ENCODE peak calls at places on chromosome 1, in four cellular contexts. F, L, O and K are unnamed samples.

GRCh38 chr1:41493117-41493536 is 8.6 kb upstream of the EDN2 start:
- DNase-seq in F (no peak), L (peak; percentile 59), O (peak; percentile 25), K (no peak)

GRCh38 chr1:47725732-47726495 is 271.3 kb downstream of the TRABD2B start:
- DNase-seq in F (peak; percentile 93), L (peak; percentile 49), O (peak; percentile 74), K (no peak)

GRCh38 chr1:202683029-202683428 is 27.2 kb downstream of the SYT2 start:
- DNase-seq in F (no peak), L (no peak), O (no peak), K (no peak)

GRCh38 chr1:225494789-225495359 is 67.0 kb upstream of the LBR start:
- DNase-seq in F (no peak), L (no peak), O (no peak), K (no peak)

GRCh38 chr1:9842073-9842711 is 18.4 kb upstream of the CLSTN1 start:
- DNase-seq in F (no peak), L (no peak), O (no peak), K (no peak)

GRCh38 chr1:7432896-7433380 is 338.2 kb upstream of the VAMP3 start:
- DNase-seq in F (no peak), L (no peak), O (no peak), K (no peak)

GRCh38 chr1:111912116-111912515 is 77.4 kb downstream of the KCND3 start:
- DNase-seq in F (no peak), L (no peak), O (no peak), K (no peak)

GRCh38 chr1:182357913-182358312 is 33.7 kb downstream of the GLUL start:
- DNase-seq in F (no peak), L (no peak), O (no peak), K (no peak)

GRCh38 chr1:227893696-227894305 is 53.9 kb downstream of the WNT9A start:
- DNase-seq in F (no peak), L (no peak), O (no peak), K (no peak)

GRCh38 chr1:64675718-64676345 is 69.0 kb upstream of the RAVER2 start:
- DNase-seq in F (peak; percentile 51), L (no peak), O (peak; percentile 32), K (no peak)

GRCh38 chr1:2044510-2045319 is 5.5 kb upstream of the PRKCZ start:
- DNase-seq in F (peak; percentile 70), L (no peak), O (peak; percentile 45), K (no peak)

GRCh38 chr1:220826729-220827128 is 40.0 kb downstream of the MTARC1 start:
- DNase-seq in F (no peak), L (no peak), O (no peak), K (no peak)

GRCh38 chr1:37676281-37677243 is 15.8 kb upstream of the CDCA8 start:
- DNase-seq in F (no peak), L (no peak), O (no peak), K (no peak)
- TF ChIP-seq POLR2AphosphoS5 in F (no peak), L (no peak), O (no peak), K (no peak)

GRCh38 chr1:241525026-241525425 is 5.5 kb upstream of the FH start:
- DNase-seq in F (no peak), L (no peak), O (no peak), K (no peak)
- TF ChIP-seq EZH2 in F (no peak), L (no peak), O (no peak), K (no peak)

GRCh38 chr1:26278835-26279597 is 870 bp upstream of the SH3BGRL3 start:
- DNase-seq in F (no peak), L (no peak), O (peak; percentile 39), K (no peak)
- TF ChIP-seq POLR2AphosphoS5 in F (no peak), L (no peak), O (no peak), K (no peak)

GRCh38 chr1:42960693-42961559 is 2.3 kb upstream of the SLC2A1 start:
- DNase-seq in F (no peak), L (no peak), O (peak; percentile 26), K (no peak)
- TF ChIP-seq EZH2 in F (no peak), L (no peak), O (no peak), K (no peak)

DNA sequence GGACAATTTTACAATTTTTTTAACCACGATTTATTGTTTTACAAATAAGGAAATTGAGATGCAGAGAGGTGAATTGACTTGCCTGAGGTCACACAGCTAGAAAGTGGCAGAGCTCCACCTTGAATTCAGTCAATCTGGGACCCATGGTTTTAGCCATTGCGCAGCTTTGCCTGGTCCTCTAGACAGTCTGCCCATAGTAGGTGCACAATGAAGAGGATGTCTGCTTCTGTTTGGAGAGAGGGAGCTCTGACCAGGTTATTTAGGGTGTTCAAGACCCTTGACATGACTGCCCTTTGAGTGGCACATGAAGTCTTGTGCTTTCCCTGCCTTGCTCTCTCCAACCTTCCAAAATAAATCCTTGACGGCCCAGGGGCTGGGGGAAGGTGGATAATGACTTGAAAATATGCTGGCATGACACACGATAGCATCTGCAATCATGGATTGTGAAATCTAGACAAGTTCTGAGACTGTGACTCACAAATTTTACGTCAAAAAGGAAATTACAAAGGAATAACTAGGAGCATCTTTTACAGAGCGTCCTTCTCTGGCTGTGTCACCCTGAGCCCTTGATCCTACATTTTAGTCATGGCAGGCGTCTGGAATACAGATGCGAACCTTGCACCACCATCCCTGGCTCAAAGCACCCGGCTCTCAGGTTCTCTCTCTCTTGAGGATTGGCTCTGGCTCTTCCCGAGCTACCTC is 26.2 kb upstream of the ID3 start:
- DNase-seq in F (no peak), L (no peak), O (no peak), K (no peak)
- TF ChIP-seq POLR2AphosphoS5 in F (no peak), L (no peak), O (no peak), K (no peak)